ENCODE peak calls at places on chromosomes 16 and 17, in eight cellular contexts. U is mammary epithelial cell; K is upper lobe of right lung; A is brain pericyte; O is naive thymus-derived CD8-positive, alpha-beta T cell; W is CD4-positive, alpha-beta T cell; Z is HS-5; N is ELR. R is an unnamed sample.

GRCh38 chr16:79272141-79272577 is 328.4 kb downstream of the MAF start:
- DNase-seq in U (no peak), K (no peak), A (no peak), O (peak), W (peak), Z (no peak), N (no peak), R (no peak)

GRCh38 chr16:19844945-19845641 is 39.6 kb downstream of the GPRC5B start:
- DNase-seq in U (no peak), K (no peak), A (no peak), O (no peak), W (no peak), Z (peak), N (peak), R (peak)

GRCh38 chr16:20874088-20874581 is 26.0 kb downstream of the DCUN1D3 start:
- DNase-seq in U (no peak), K (no peak), A (no peak), O (no peak), W (no peak), Z (no peak), N (no peak), R (no peak)

GRCh38 chr16:52548261-52549010 is 1.5 kb upstream of the TOX3 start:
- DNase-seq in U (no peak), K (no peak), A (no peak), O (no peak), W (no peak), Z (no peak), N (no peak), R (no peak)

GRCh38 chr17:31869797-31870568 is 10.9 kb upstream of the COPRS start:
- DNase-seq in U (no peak), K (no peak), A (no peak), O (no peak), W (no peak), Z (peak), N (peak), R (no peak)

GRCh38 chr17:79556263-79556662 is 54.6 kb downstream of the RBFOX3 start:
- DNase-seq in U (no peak), K (no peak), A (no peak), O (no peak), W (no peak), Z (no peak), N (no peak), R (no peak)

GRCh38 chr16:19879241-19879792 is 5.3 kb downstream of the GPRC5B start:
- DNase-seq in U (peak), K (no peak), A (no peak), O (no peak), W (no peak), Z (no peak), N (no peak), R (no peak)

GRCh38 chr17:12659500-12659899 is 6.2 kb upstream of the MYOCD start:
- DNase-seq in U (no peak), K (no peak), A (no peak), O (no peak), W (no peak), Z (no peak), N (peak), R (no peak)

GRCh38 chr16:27474041-27474440 is 72.1 kb downstream of the IL21R start:
- DNase-seq in U (no peak), K (no peak), A (no peak), O (no peak), W (no peak), Z (no peak), N (no peak), R (no peak)

GRCh38 chr17:72710834-72711233 is 381.7 kb downstream of the SLC39A11 start:
- DNase-seq in U (peak), K (no peak), A (no peak), O (no peak), W (no peak), Z (no peak), N (no peak), R (peak)

GRCh38 chr16:20612551-20613470 is 36.6 kb upstream of the ACSM2B start:
- DNase-seq in U (no peak), K (peak), A (no peak), O (no peak), W (no peak), Z (no peak), N (no peak), R (no peak)

GRCh38 chr17:50513501-50513900 is 5.3 kb downstream of the MYCBPAP start:
- DNase-seq in U (no peak), K (no peak), A (no peak), O (no peak), W (no peak), Z (no peak), N (no peak), R (no peak)

GRCh38 chr17:78769200-78769773 is 12.8 kb downstream of the CYTH1 start:
- DNase-seq in U (no peak), K (no peak), A (no peak), O (no peak), W (no peak), Z (no peak), N (no peak), R (peak)

GRCh38 chr17:45425984-45426413 is 6.7 kb downstream of the ARHGAP27 start:
- DNase-seq in U (no peak), K (no peak), A (no peak), O (no peak), W (no peak), Z (no peak), N (no peak), R (no peak)

GRCh38 chr17:63423963-63424362 is 22.1 kb downstream of the CYB561 start:
- DNase-seq in U (no peak), K (no peak), A (no peak), O (no peak), W (no peak), Z (no peak), N (no peak), R (no peak)

GRCh38 chr16:85715169-85716015 is 26.6 kb upstream of the GINS2 start:
- DNase-seq in U (peak), K (no peak), A (no peak), O (no peak), W (no peak), Z (no peak), N (no peak), R (no peak)

GRCh38 chr16:29198731-29199521 is 207.6 kb downstream of the NPIPB11 start:
- DNase-seq in U (no peak), K (peak), A (no peak), O (no peak), W (no peak), Z (no peak), N (no peak), R (no peak)

GRCh38 chr16:50645858-50646257 is 35.3 kb downstream of the SNX20 start:
- DNase-seq in U (no peak), K (no peak), A (no peak), O (no peak), W (no peak), Z (no peak), N (no peak), R (no peak)

GRCh38 chr16:49780436-49780835 is 75.5 kb downstream of the ZNF423 start:
- DNase-seq in U (no peak), K (no peak), A (no peak), O (no peak), W (no peak), Z (no peak), N (no peak), R (no peak)

GRCh38 chr16:5502467-5502869 is 404.9 kb upstream of the EEF2KMT start:
- DNase-seq in U (no peak), K (no peak), A (no peak), O (no peak), W (no peak), Z (no peak), N (no peak), R (no peak)

GRCh38 chr17:49939318-49939717 is 29.7 kb upstream of the DLX4 start:
- DNase-seq in U (no peak), K (no peak), A (no peak), O (no peak), W (no peak), Z (no peak), N (no peak), R (no peak)

GRCh38 chr17:43175213-43176118 is 4.5 kb downstream of the NBR1 start:
- DNase-seq in U (peak), K (no peak), A (no peak), O (no peak), W (no peak), Z (peak), N (peak), R (no peak)

GRCh38 chr17:58411408-58411894 is 5.9 kb downstream of the RNF43 start:
- DNase-seq in U (peak), K (no peak), A (no peak), O (no peak), W (no peak), Z (no peak), N (no peak), R (peak)

GRCh38 chr16:69253796-69254426 is 57.2 kb upstream of the VPS4A start:
- DNase-seq in U (no peak), K (no peak), A (no peak), O (no peak), W (no peak), Z (no peak), N (no peak), R (no peak)

GRCh38 chr16:86951831-86952598 is 365.2 kb downstream of the C16orf95 start:
- DNase-seq in U (peak), K (no peak), A (peak), O (no peak), W (no peak), Z (peak), N (peak), R (peak)

GRCh38 chr16:30145692-30146091 is 22.7 kb upstream of the MAPK3 start:
- DNase-seq in U (no peak), K (no peak), A (no peak), O (no peak), W (no peak), Z (no peak), N (no peak), R (no peak)